ENCODE peak calls at places on chromosome 16, in five cellular contexts. Q is esophagus squamous epithelium; L is NCI-H446 treated with DMSO at 0.1 percent for 48 hours; U is HFFc6; O is stimulated activated CD4-positive, alpha-beta T cell treated with anti-CD3 and anti-CD28 coated beads, Interleukin-2, amount 100 ng/mL, for 24 hours. F is an unnamed sample.

GRCh38 chr16:78463591-78463990 is 364.1 kb downstream of the WWOX start:
- DNase-seq in O (no peak), U (no peak), Q (no peak), L (no peak), F (no peak)

GRCh38 chr16:57007050-57007449 is 17.7 kb downstream of the NLRC5 start:
- DNase-seq in U (no peak), L (no peak), O (no peak), Q (no peak), F (no peak)

GRCh38 chr16:88533945-88534641 is 36.1 kb upstream of the ZC3H18 start:
- DNase-seq in L (no peak), O (peak; percentile 80), Q (no peak), U (peak; percentile 15), F (peak; percentile 55)

GRCh38 chr16:71811261-71811803 is 2.7 kb upstream of the AP1G1 start:
- DNase-seq in U (no peak), Q (no peak), O (no peak), L (no peak), F (no peak)

GRCh38 chr16:56576585-56577299 is 11.9 kb downstream of the MT4 start:
- DNase-seq in Q (peak; percentile 6), U (peak; percentile 38), O (peak; percentile 92), L (no peak), F (no peak)

GRCh38 chr16:8712589-8713361 is 38.4 kb downstream of the ABAT start:
- DNase-seq in O (no peak), U (no peak), Q (no peak), L (no peak), F (no peak)

GRCh38 chr16:82658796-82659195 is 32.0 kb downstream of the CDH13 start:
- DNase-seq in O (no peak), Q (no peak), U (no peak), L (no peak), F (no peak)

GRCh38 chr16:79334127-79334526 is 266.4 kb downstream of the MAF start:
- DNase-seq in Q (no peak), L (no peak), U (no peak), O (peak; percentile 34), F (no peak)

GRCh38 chr16:12057276-12057675 is 80.7 kb downstream of the SNX29 start:
- DNase-seq in L (no peak), U (peak; percentile 4), Q (no peak), O (no peak), F (no peak)